ENCODE peak calls at places on chromosomes 7 and 10, in eight cellular contexts. J, L, Z, X, K, H, R and Y are unnamed samples.

GRCh38 chr10:79074732-79075131 is 6.0 kb downstream of the ZMIZ1 start:
- DNase-seq in J (no peak), H (no peak), L (no peak), X (no peak), Z (no peak), R (no peak), K (no peak), Y (no peak)

GRCh38 chr7:5143935-5144903 is 45.8 kb upstream of the WIPI2 start:
- DNase-seq in Z (peak; percentile 84), X (no peak), K (peak; percentile 70), L (peak; percentile 22), J (peak; percentile 53), H (peak; percentile 58), R (peak; percentile 28), Y (no peak)

GRCh38 chr7:151657173-151657572 is 137.5 kb upstream of the RHEB start:
- DNase-seq in J (no peak), L (no peak), R (no peak), Z (no peak), H (no peak), K (no peak), X (no peak), Y (no peak)

GRCh38 chr10:33600381-33600780 is 265.9 kb upstream of the NRP1 start:
- DNase-seq in L (no peak), K (peak; percentile 45), J (no peak), R (no peak), X (no peak), H (no peak), Z (no peak), Y (no peak)

GRCh38 chr10:56469482-56469881 is 108.4 kb upstream of the ZWINT start:
- DNase-seq in L (no peak), Z (no peak), X (no peak), H (no peak), J (no peak), K (no peak), R (no peak), Y (no peak)

GRCh38 chr7:29231671-29232267 is 37.2 kb downstream of the CHN2 start:
- DNase-seq in L (no peak), Z (no peak), J (no peak), K (no peak), H (no peak), R (no peak), X (no peak), Y (no peak)

GRCh38 chr10:99595770-99596465 is 24.3 kb downstream of the SLC25A28 start:
- DNase-seq in H (no peak), Z (no peak), X (no peak), K (no peak), L (no peak), R (no peak), J (no peak), Y (no peak)

GRCh38 chr7:130891254-130892094 is 157.5 kb upstream of the KLF14 start:
- DNase-seq in Z (no peak), J (no peak), H (no peak), L (no peak), R (no peak), X (no peak), K (peak; percentile 95), Y (no peak)

GRCh38 chr10:13712799-13713581 is 126.2 kb downstream of the PRPF18 start:
- DNase-seq in X (peak; percentile 71), H (peak; percentile 65), K (peak; percentile 95), Z (no peak), L (no peak), R (no peak), J (no peak), Y (no peak)